ENCODE peak calls at places on chromosome 1, in four cellular contexts. A, D, H and J are unnamed samples.

GRCh38 chr1:205515781-205516253 is 11.3 kb downstream of the CDK18 start:
- DNase-seq in A (no peak), D (no peak), H (peak), J (no peak)

GRCh38 chr1:76862447-76862846 is 4.8 kb upstream of the ST6GALNAC5 start:
- DNase-seq in A (no peak), D (no peak), H (peak), J (no peak)

GRCh38 chr1:154883919-154884867 is 14.1 kb upstream of the KCNN3 start:
- DNase-seq in A (no peak), D (no peak), H (no peak), J (no peak)

GRCh38 chr1:229133151-229133550 is 137.8 kb upstream of the RAB4A start:
- DNase-seq in A (no peak), D (no peak), H (no peak), J (no peak)

GRCh38 chr1:244050835-244051444 is at the start of gene ZBTB18:
- DNase-seq in A (peak), D (peak), H (peak), J (peak)

GRCh38 chr1:3518256-3518655 is 63.8 kb downstream of the ARHGEF16 start:
- DNase-seq in A (no peak), D (no peak), H (no peak), J (no peak)

GRCh38 chr1:25428475-25429166 is 2.1 kb upstream of the MACO1 start:
- DNase-seq in A (no peak), D (no peak), H (no peak), J (no peak)

GRCh38 chr1:54016343-54017282 is 1.4 kb downstream of the LDLRAD1 start:
- DNase-seq in A (no peak), D (no peak), H (peak), J (peak)

GRCh38 chr1:42484382-42484781 is 21.3 kb downstream of the CCDC30 start:
- DNase-seq in A (no peak), D (no peak), H (peak), J (no peak)

GRCh38 chr1:42422672-42423236 is 33.1 kb downstream of the ZMYND12 start:
- DNase-seq in A (peak), D (no peak), H (no peak), J (no peak)

GRCh38 chr1:110292327-110292741 is 46.8 kb upstream of the RBM15 start:
- DNase-seq in A (no peak), D (peak), H (peak), J (no peak)

GRCh38 chr1:17128361-17128760 is 9.1 kb upstream of the PADI2 start:
- DNase-seq in A (no peak), D (no peak), H (peak), J (no peak)

GRCh38 chr1:187474266-187474665 is 645.5 kb downstream of the PLA2G4A start:
- DNase-seq in A (peak), D (no peak), H (no peak), J (no peak)

GRCh38 chr1:91731815-91732214 is 154.1 kb downstream of the TGFBR3 start:
- DNase-seq in A (no peak), D (no peak), H (peak), J (no peak)